ENCODE peak calls at places on chromosomes 16 and 17, in eight cellular contexts. B is GM23338, F is spleen, J is vagina, L is sigmoid colon, V is esophagus muscularis mucosa, E is stomach, Y is transverse colon. H is an unnamed sample.

GRCh38 chr16:67278773-67279295 is 498 bp upstream of the PLEKHG4 start:
- DNase-seq in B (peak), F (no peak), J (no peak), L (no peak), V (no peak), E (no peak), Y (peak), H (no peak)

GRCh38 chr17:82917656-82918345 is 78.0 kb upstream of the ZNF750 start:
- DNase-seq in B (peak), F (no peak), J (no peak), L (no peak), V (no peak), E (no peak), Y (no peak), H (no peak)

GRCh38 chr16:19644877-19645276 is 73.2 kb downstream of the KNOP1 start:
- DNase-seq in B (no peak), F (no peak), J (no peak), L (peak), V (no peak), E (no peak), Y (no peak), H (no peak)

GRCh38 chr16:15466886-15467781 is 32.7 kb downstream of the BMERB1 start:
- DNase-seq in B (no peak), F (no peak), J (no peak), L (no peak), V (no peak), E (no peak), Y (no peak), H (no peak)

GRCh38 chr17:76865174-76865573 is 3.0 kb upstream of the MGAT5B start:
- DNase-seq in B (no peak), F (no peak), J (no peak), L (no peak), V (no peak), E (no peak), Y (no peak), H (no peak)

GRCh38 chr17:60139438-60140285 is 10.1 kb upstream of the CA4 start:
- DNase-seq in B (peak), F (peak), J (no peak), L (peak), V (no peak), E (peak), Y (peak), H (peak)

GRCh38 chr16:76669288-76669687 is 392.1 kb downstream of the CNTNAP4 start:
- DNase-seq in B (no peak), F (no peak), J (no peak), L (no peak), V (no peak), E (no peak), Y (no peak), H (no peak)

GRCh38 chr16:89720520-89720858 is 209 bp downstream of the VPS9D1 start:
- DNase-seq in B (peak), F (peak), J (no peak), L (no peak), V (peak), E (peak), Y (peak), H (no peak)

GRCh38 chr17:7932483-7932891 is 481 bp downstream of the CNTROB start:
- DNase-seq in B (peak), F (peak), J (no peak), L (peak), V (no peak), E (no peak), Y (peak), H (no peak)

GRCh38 chr17:27430882-27431491 is 25.3 kb upstream of the KSR1 start:
- DNase-seq in B (peak), F (no peak), J (no peak), L (peak), V (no peak), E (peak), Y (peak), H (no peak)

GRCh38 chr16:17454331-17454730 is 16.4 kb downstream of the XYLT1 start:
- DNase-seq in B (no peak), F (no peak), J (no peak), L (no peak), V (no peak), E (no peak), Y (no peak), H (no peak)

DNA sequence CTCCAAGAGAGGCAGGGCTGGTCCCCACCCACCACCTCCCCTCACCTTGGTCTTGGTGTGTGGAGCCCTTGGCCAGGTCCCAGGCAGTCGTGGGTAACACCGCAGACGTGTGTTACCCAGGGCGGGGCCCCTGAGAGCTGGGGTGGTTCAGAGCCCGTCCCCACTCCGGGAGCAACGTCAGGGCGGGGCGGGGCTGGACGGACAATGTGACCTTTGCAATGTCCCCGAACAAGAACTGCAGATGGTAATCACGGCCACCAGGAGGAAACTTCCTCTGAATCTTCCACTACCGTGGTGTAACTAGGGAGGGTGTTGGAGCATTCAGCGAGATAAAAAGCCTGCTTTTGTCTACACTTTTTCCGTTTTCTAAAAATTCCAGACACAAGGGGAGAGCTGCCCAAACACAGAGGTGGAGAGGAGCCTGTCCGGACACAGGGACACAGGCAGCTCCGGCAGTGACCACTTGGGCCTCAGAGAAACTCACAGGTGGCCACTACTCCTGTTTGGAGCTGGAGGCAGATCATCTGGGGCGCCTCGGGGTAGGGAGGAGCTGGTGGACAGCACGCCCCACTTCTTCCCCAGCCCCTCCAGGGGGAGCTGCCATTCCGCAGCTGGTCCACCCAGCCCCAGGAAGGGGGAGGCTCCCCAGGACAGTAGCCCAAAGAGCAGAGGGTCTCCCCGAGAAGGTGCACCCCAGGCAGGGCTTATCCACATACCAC is 14.2 kb upstream of the SLC38A10 start:
- DNase-seq in B (peak), F (peak), J (no peak), L (peak), V (peak), E (peak), Y (peak), H (peak)
- TF ChIP-seq POLR2AphosphoS5 in B (no peak), F (peak), J (peak), L (peak), V (peak), E (peak), Y (peak), H (peak)

GRCh38 chr17:15651583-15652110 is 32.1 kb upstream of the FBXW10B start:
- DNase-seq in B (peak), F (peak), J (peak), L (peak), V (peak), E (peak), Y (peak), H (peak)
- TF ChIP-seq CTCF in B (no peak), F (no peak), J (no peak), L (no peak), V (no peak), E (no peak), Y (no peak), H (no peak)

GRCh38 chr16:9061358-9061813 is 30.1 kb upstream of the HAPSTR1 start:
- DNase-seq in B (no peak), F (no peak), J (no peak), L (no peak), V (no peak), E (no peak), Y (peak), H (peak)
- H3K27ac ChIP-seq in B (no peak), F (no peak), J (peak), L (peak), V (no peak), E (peak), Y (peak), H (no peak)

DNA sequence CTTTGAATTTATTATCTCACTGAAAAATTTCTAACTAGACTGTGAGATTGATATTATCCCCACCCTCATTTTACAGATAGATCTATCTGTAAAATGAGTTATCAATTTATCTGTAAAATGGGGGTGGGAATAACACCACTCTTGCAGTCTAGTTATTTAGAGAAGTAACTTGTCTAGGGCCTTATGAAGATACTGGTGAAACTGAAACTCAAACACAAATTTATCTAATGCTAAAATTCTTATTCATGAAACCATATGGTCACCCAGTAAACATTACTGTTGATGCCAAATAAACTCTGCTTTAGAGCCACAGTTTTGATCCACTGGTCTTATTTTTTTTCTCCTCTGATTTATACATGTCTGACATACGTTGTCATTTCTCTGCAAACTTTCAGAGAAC is 52.1 kb upstream of the SMIM36 start:
- DNase-seq in B (no peak), F (no peak), J (no peak), L (no peak), V (no peak), E (no peak), Y (no peak), H (no peak)
- TF ChIP-seq POLR2AphosphoS5 in B (no peak), F (no peak), J (no peak), L (no peak), V (no peak), E (no peak), Y (no peak), H (no peak)

DNA sequence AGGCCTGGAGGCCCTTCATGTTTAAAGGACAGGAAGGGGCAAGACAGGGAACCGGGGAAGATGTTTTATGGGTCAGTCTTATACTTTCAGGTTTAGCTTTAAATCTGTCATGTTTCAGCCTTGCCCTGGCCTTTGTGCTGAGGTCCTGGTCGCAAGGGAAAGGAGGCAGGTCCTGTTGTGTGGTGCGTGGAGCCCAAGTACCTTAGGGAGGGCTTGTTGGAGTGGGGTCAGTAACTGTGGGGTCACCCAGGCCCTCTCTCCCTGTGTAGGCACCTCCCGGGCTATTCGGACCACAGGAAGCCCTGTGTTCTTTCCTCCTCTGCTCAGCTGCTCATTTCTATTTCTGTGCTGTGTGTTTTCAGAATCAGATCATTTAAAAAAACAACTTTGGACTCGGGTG is 42.7 kb downstream of the MPRIP start:
- DNase-seq in B (no peak), F (peak), J (no peak), L (peak), V (no peak), E (no peak), Y (peak), H (no peak)
- TF ChIP-seq CTCF in B (no peak), F (no peak), J (no peak), L (no peak), V (no peak), E (no peak), Y (no peak), H (no peak)

GRCh38 chr17:14297161-14297851 is 3.6 kb upstream of the HS3ST3B1 start:
- DNase-seq in B (peak), F (peak), J (peak), L (no peak), V (peak), E (peak), Y (no peak), H (no peak)
- H3K27ac ChIP-seq in B (no peak), F (peak), J (peak), L (no peak), V (no peak), E (peak), Y (no peak), H (no peak)

GRCh38 chr16:57984443-57985203 is 13.7 kb upstream of the CNGB1 start:
- DNase-seq in B (peak), F (peak), J (no peak), L (peak), V (peak), E (peak), Y (peak), H (peak)
- TF ChIP-seq POLR2AphosphoS5 in B (peak), F (peak), J (no peak), L (no peak), V (peak), E (no peak), Y (no peak), H (no peak)

GRCh38 chr16:1401061-1401757 is 13.3 kb downstream of the UNKL start:
- DNase-seq in B (no peak), F (no peak), J (no peak), L (no peak), V (no peak), E (no peak), Y (no peak), H (no peak)
- TF ChIP-seq CTCF in B (no peak), F (no peak), J (no peak), L (no peak), V (no peak), E (no peak), Y (no peak), H (no peak)

DNA sequence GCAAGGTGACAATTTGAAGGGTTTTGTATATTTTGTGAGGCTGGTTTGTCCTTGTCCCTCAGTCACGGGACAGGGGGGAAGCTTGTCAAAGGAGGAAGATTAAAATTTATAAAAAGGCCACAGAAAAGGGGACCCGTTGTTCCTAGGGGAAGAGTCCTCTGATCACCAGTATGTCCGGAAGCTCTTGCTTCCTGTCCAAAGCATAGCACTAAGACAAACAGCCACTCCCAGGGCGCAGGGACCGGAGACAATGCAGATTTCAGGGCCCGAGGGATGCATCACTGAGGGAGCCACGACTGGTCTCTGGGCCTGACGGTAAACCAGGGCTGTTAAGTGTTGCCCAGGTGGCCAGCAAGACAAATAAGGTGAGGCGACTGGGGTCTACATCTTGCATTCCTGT is 95.2 kb downstream of the MAF start:
- DNase-seq in B (no peak), F (no peak), J (no peak), L (no peak), V (no peak), E (no peak), Y (no peak), H (no peak)
- H3K27ac ChIP-seq in B (no peak), F (no peak), J (no peak), L (no peak), V (peak), E (no peak), Y (no peak), H (no peak)

GRCh38 chr16:84577034-84577803 is 40.7 kb downstream of the COTL1 start:
- DNase-seq in B (no peak), F (no peak), J (no peak), L (no peak), V (no peak), E (peak), Y (no peak), H (no peak)

GRCh38 chr16:84579936-84580335 is 37.9 kb downstream of the COTL1 start:
- DNase-seq in B (no peak), F (no peak), J (no peak), L (no peak), V (no peak), E (peak), Y (no peak), H (no peak)

GRCh38 chr16:84582958-84583516 is 34.8 kb downstream of the COTL1 start:
- DNase-seq in B (no peak), F (no peak), J (no peak), L (no peak), V (no peak), E (no peak), Y (no peak), H (peak)

GRCh38 chr16:84581161-84581560 is 36.7 kb downstream of the COTL1 start:
- DNase-seq in B (no peak), F (no peak), J (no peak), L (no peak), V (no peak), E (no peak), Y (no peak), H (no peak)

DNA sequence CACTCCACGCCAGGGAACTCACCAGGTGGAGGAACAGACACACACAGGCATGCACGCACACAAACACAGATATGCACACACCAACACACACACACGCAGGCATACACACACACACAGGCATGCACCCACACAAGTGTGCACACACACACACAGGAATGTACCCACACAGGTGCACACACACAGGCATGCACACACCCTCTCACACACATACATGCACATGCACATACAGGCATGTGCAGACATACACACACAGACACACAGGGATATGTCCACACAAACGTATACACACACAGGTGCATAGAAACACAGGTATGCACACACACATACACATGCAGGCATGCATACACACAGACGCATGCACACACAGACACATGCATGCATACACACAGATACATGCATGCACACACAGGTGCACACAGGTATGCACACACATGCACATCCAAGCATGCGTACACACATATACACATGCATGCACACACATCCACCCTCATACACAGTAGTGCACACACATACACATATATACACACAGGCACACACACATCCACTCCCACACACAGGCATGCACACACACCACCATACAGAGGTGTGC is 39.2 kb downstream of the COTL1 start:
- DNase-seq in B (no peak), F (no peak), J (no peak), L (no peak), V (no peak), E (no peak), Y (no peak), H (no peak)
- TF ChIP-seq POLR2AphosphoS5 in B (no peak), F (no peak), J (no peak), L (no peak), V (no peak), E (no peak), Y (no peak), H (no peak)